ENCODE peak calls at places on chromosomes 3 and 15, in eight cellular contexts. W is AG04450; S is RKO; I is osteocyte; L is NCI-H1694; K is activated naive CD8-positive, alpha-beta T cell treated with anti-CD3 and anti-CD28 coated beads for 36 hours; N is AG09319; H is hypothalamus. X is an unnamed sample.
A peak's percentile ranks its signal among the peaks of the same experiment; 100 is the strongest.

GRCh38 chr3:161821591-161821990 is 325.0 kb downstream of the OTOL1 start:
- DNase-seq in L (no peak), S (no peak), N (no peak), W (no peak), K (no peak), I (no peak), H (no peak), X (no peak)

GRCh38 chr3:71955549-71956373 is 170.8 kb upstream of the PROK2 start:
- DNase-seq in H (peak; percentile 76), N (peak; percentile 56), K (no peak), I (peak; percentile 92), S (peak; percentile 67), L (peak; percentile 10), W (peak; percentile 33), X (peak; percentile 67)

GRCh38 chr15:51724673-51725072 is 12.8 kb downstream of the LYSMD2 start:
- DNase-seq in N (no peak), L (no peak), K (no peak), I (no peak), S (no peak), H (no peak), W (no peak), X (no peak)

GRCh38 chr15:75493732-75494131 is 42.2 kb upstream of the SIN3A start:
- DNase-seq in L (no peak), I (no peak), W (no peak), N (no peak), S (no peak), K (no peak), H (no peak), X (no peak)

GRCh38 chr3:184314700-184315505 is 497 bp downstream of the EIF4G1 start:
- DNase-seq in L (peak; percentile 8), N (peak; percentile 73), I (peak; percentile 91), W (no peak), S (peak; percentile 46), H (peak; percentile 58), K (peak; percentile 67), X (peak; percentile 69)

GRCh38 chr3:133691410-133692107 is 29.8 kb upstream of the TOPBP1 start:
- DNase-seq in S (peak; percentile 22), L (no peak), H (no peak), W (no peak), I (no peak), N (no peak), K (no peak), X (no peak)

GRCh38 chr3:157176108-157176507 is 16.2 kb upstream of the CCNL1 start:
- DNase-seq in S (no peak), I (no peak), K (no peak), H (no peak), L (no peak), W (no peak), N (peak; percentile 54), X (no peak)

GRCh38 chr3:2212211-2212610 is 113.5 kb downstream of the CNTN4 start:
- DNase-seq in W (no peak), K (no peak), I (no peak), H (no peak), L (no peak), N (no peak), S (no peak), X (no peak)

GRCh38 chr15:27017168-27017809 is 46.3 kb downstream of the GABRG3 start:
- DNase-seq in W (peak; percentile 47), H (peak; percentile 39), L (peak; percentile 12), I (no peak), N (peak; percentile 19), K (peak; percentile 38), S (peak; percentile 84), X (peak; percentile 68)

GRCh38 chr3:37074178-37074577 is 80.9 kb downstream of the MLH1 start:
- DNase-seq in K (no peak), L (no peak), I (no peak), N (no peak), S (no peak), W (peak; percentile 36), H (no peak), X (no peak)

GRCh38 chr15:40381818-40382529 is 547 bp upstream of the KNSTRN start:
- DNase-seq in L (no peak), K (no peak), I (no peak), H (no peak), S (no peak), N (no peak), W (no peak), X (no peak)

GRCh38 chr3:148971819-148972218 is 19.5 kb upstream of the GYG1 start:
- DNase-seq in W (peak; percentile 51), L (no peak), N (peak; percentile 18), K (no peak), H (no peak), S (no peak), I (no peak), X (peak; percentile 37)

GRCh38 chr3:130926504-130926903 is 32.6 kb downstream of the ATP2C1 start:
- DNase-seq in L (no peak), H (no peak), N (no peak), S (no peak), I (no peak), W (no peak), K (no peak), X (no peak)

GRCh38 chr15:38308797-38309196 is 56.2 kb downstream of the SPRED1 start:
- DNase-seq in S (no peak), L (no peak), I (no peak), H (no peak), K (no peak), W (no peak), N (no peak), X (no peak)

GRCh38 chr3:17573396-17573795 is 169.0 kb downstream of the TBC1D5 start:
- DNase-seq in K (no peak), W (no peak), L (no peak), H (no peak), S (no peak), I (no peak), N (no peak), X (no peak)

GRCh38 chr3:172388412-172389078 is 59.7 kb downstream of the GHSR start:
- DNase-seq in L (no peak), H (peak; percentile 8), K (no peak), I (no peak), S (no peak), W (no peak), N (no peak), X (no peak)

GRCh38 chr3:36740822-36741221 is 23.5 kb downstream of the DCLK3 start:
- DNase-seq in L (peak; percentile 10), I (no peak), S (no peak), K (no peak), W (no peak), H (no peak), N (no peak), X (no peak)

GRCh38 chr3:46943237-46944187 is 33.0 kb downstream of the CCDC12 start:
- DNase-seq in S (no peak), H (no peak), K (no peak), I (no peak), N (no peak), W (no peak), L (no peak), X (no peak)

GRCh38 chr3:122324871-122325323 is at the start of gene CSTA:
- DNase-seq in L (no peak), N (no peak), K (no peak), I (no peak), S (no peak), H (no peak), W (no peak), X (peak; percentile 62)

GRCh38 chr3:13713396-13713795 is 164.5 kb downstream of the FBLN2 start:
- DNase-seq in L (no peak), W (no peak), I (no peak), H (no peak), S (no peak), K (no peak), N (no peak), X (peak; percentile 1)

GRCh38 chr3:43214616-43215015 is 71.7 kb upstream of the SNRK start:
- DNase-seq in L (no peak), N (no peak), K (no peak), I (no peak), H (no peak), W (no peak), S (peak; percentile 9), X (no peak)

GRCh38 chr3:127107491-127108375 is 85.2 kb upstream of the PRR23E start:
- DNase-seq in L (no peak), S (no peak), N (no peak), K (no peak), H (no peak), I (peak; percentile 71), W (no peak), X (no peak)

GRCh38 chr15:29452881-29453731 is 183.5 kb upstream of the NSMCE3 start:
- DNase-seq in N (no peak), L (no peak), S (no peak), W (no peak), H (no peak), I (no peak), K (no peak), X (no peak)